ENCODE peak calls at places on chromosomes 6 and 20, in six cellular contexts. S is naive thymus-derived CD4-positive, alpha-beta T cell; U is colonic mucosa; Y is uterus; O is mammary epithelial cell; N is OCI-LY7. Z is an unnamed sample.

GRCh38 chr20:14580426-14581074 is 243.1 kb upstream of the FLRT3 start:
- DNase-seq in S (no peak), U (no peak), Y (no peak), O (no peak), N (no peak), Z (no peak)

GRCh38 chr20:8933391-8933807 is 135.5 kb upstream of the PLCB4 start:
- DNase-seq in S (no peak), U (no peak), Y (peak; percentile 50), O (no peak), N (no peak), Z (no peak)

GRCh38 chr6:118562959-118563358 is 14.9 kb downstream of the PLN start:
- DNase-seq in S (no peak), U (no peak), Y (no peak), O (peak; percentile 27), N (no peak), Z (no peak)

GRCh38 chr20:46899619-46900018 is 5.0 kb downstream of the EYA2 start:
- DNase-seq in S (no peak), U (no peak), Y (no peak), O (no peak), N (peak; percentile 8), Z (no peak)

GRCh38 chr6:37209461-37210205 is 39.7 kb downstream of the PIM1 start:
- DNase-seq in S (peak; percentile 60), U (no peak), Y (no peak), O (no peak), N (no peak), Z (no peak)

GRCh38 chr6:89131599-89131998 is 13.7 kb upstream of the SRSF12 start:
- DNase-seq in S (no peak), U (no peak), Y (no peak), O (peak; percentile 23), N (no peak), Z (no peak)

GRCh38 chr6:26412225-26412624 is 10.2 kb downstream of the BTN3A1 start:
- DNase-seq in S (no peak), U (no peak), Y (no peak), O (no peak), N (no peak), Z (no peak)

GRCh38 chr20:34875657-34876160 is 703 bp upstream of the ACSS2 start:
- DNase-seq in S (no peak), U (no peak), Y (no peak), O (no peak), N (peak; percentile 9), Z (no peak)

GRCh38 chr20:11305406-11305805 is 612.3 kb upstream of the BTBD3 start:
- DNase-seq in S (no peak), U (no peak), Y (no peak), O (peak; percentile 93), N (no peak), Z (no peak)

GRCh38 chr6:45959534-45960195 is 56.0 kb downstream of the CLIC5 start:
- DNase-seq in S (no peak), U (no peak), Y (no peak), O (peak; percentile 76), N (no peak), Z (no peak)

GRCh38 chr6:131792091-131792496 is 15.7 kb upstream of the ENPP1 start:
- DNase-seq in S (no peak), U (no peak), Y (no peak), O (peak; percentile 70), N (no peak), Z (no peak)

GRCh38 chr6:52415917-52416628 is 4.1 kb upstream of the EFHC1 start:
- DNase-seq in S (no peak), U (no peak), Y (no peak), O (no peak), N (no peak), Z (no peak)

GRCh38 chr20:11748436-11748835 is 169.3 kb upstream of the BTBD3 start:
- DNase-seq in S (no peak), U (no peak), Y (no peak), O (no peak), N (no peak), Z (no peak)

GRCh38 chr6:133207754-133208153 is 33.4 kb upstream of the EYA4 start:
- DNase-seq in S (no peak), U (no peak), Y (no peak), O (no peak), N (no peak), Z (no peak)

GRCh38 chr20:47546184-47547033 is 44.7 kb downstream of the NCOA3 start:
- DNase-seq in S (no peak), U (no peak), Y (no peak), O (peak; percentile 51), N (no peak), Z (no peak)

GRCh38 chr6:39786636-39787035 is 5.5 kb upstream of the DAAM2 start:
- DNase-seq in S (no peak), U (no peak), Y (no peak), O (no peak), N (no peak), Z (no peak)

GRCh38 chr6:154572592-154572991 is 62.1 kb upstream of the CNKSR3 start:
- DNase-seq in S (no peak), U (no peak), Y (no peak), O (no peak), N (no peak), Z (peak; percentile 77)

GRCh38 chr20:8829232-8829631 is 239.7 kb upstream of the PLCB4 start:
- DNase-seq in S (no peak), U (no peak), Y (no peak), O (no peak), N (no peak), Z (no peak)

GRCh38 chr6:15417811-15418210 is 171.9 kb downstream of the JARID2 start:
- DNase-seq in S (no peak), U (no peak), Y (no peak), O (peak; percentile 98), N (no peak), Z (no peak)

GRCh38 chr20:40683894-40684268 is 5.2 kb downstream of the MAFB start:
- DNase-seq in S (no peak), U (no peak), Y (no peak), O (no peak), N (no peak), Z (no peak)

GRCh38 chr20:51388756-51389542 is 153.6 kb downstream of the NFATC2 start:
- DNase-seq in S (no peak), U (no peak), Y (no peak), O (peak; percentile 13), N (no peak), Z (no peak)

GRCh38 chr6:73943401-73943800 is 247.4 kb downstream of the CD109 start:
- DNase-seq in S (no peak), U (no peak), Y (no peak), O (no peak), N (no peak), Z (no peak)

GRCh38 chr6:41021832-41022231 is 17.2 kb downstream of the UNC5CL start:
- DNase-seq in S (no peak), U (no peak), Y (no peak), O (peak; percentile 70), N (no peak), Z (no peak)

GRCh38 chr6:110999634-111000270 is 17.9 kb downstream of the RPF2 start:
- DNase-seq in S (peak; percentile 17), U (no peak), Y (no peak), O (peak; percentile 16), N (peak; percentile 31), Z (no peak)

GRCh38 chr20:33339515-33340058 is 56.6 kb downstream of the BPIFB1 start:
- DNase-seq in S (no peak), U (no peak), Y (no peak), O (no peak), N (no peak), Z (no peak)

GRCh38 chr20:34390769-34391447 is 27.8 kb downstream of the ITCH start:
- DNase-seq in S (no peak), U (peak; percentile 51), Y (peak; percentile 60), O (peak; percentile 95), N (no peak), Z (no peak)

GRCh38 chr6:67916389-67916788 is 718.7 kb upstream of the ADGRB3 start:
- DNase-seq in S (no peak), U (no peak), Y (no peak), O (no peak), N (no peak), Z (no peak)

GRCh38 chr20:24617080-24617432 is 147.6 kb downstream of the SYNDIG1 start:
- DNase-seq in S (no peak), U (no peak), Y (no peak), O (no peak), N (no peak), Z (peak; percentile 68)
- H3K4me1 ChIP-seq in S (no peaks in the 10 kb centered on the region), U (no peaks in the 10 kb centered on the region), Y (no peaks in the 10 kb centered on the region), O (no peaks in the 10 kb centered on the region), N (no peaks in the 10 kb centered on the region), Z (no peaks in the 10 kb centered on the region)

DNA sequence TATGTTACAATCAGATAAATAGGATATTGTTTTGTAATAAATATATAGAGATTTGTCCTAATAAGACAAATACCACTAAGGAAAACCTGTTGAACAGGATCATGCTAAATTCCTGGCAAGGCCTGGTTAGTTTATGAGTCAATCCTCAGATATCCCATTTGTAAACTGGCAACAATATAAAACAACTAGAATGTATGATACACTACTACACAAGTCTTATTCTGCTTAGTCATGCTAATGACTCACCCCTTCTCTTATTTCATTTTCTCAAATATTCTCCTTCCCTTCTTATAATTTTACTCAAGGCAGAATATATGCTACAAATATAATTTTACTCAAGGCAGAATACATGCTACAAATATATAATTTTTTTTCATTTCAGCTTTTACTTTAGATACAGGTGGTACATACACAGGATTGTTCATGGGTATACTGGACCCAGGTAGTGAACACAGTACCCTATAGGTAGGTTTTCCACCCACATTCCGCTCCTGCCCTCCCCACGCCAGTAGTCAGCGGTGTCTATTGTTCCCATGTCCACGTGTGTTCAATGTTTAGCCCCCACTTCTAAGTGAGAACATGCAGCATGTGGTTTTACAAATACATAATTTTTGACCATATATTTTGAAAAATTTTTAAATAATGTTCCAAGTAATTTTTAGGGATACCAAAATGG is 6.3 kb downstream of the OSER1 start:
- DNase-seq in S (no peak), U (no peak), Y (no peak), O (peak; percentile 93), N (no peak), Z (no peak)
- H3K36me3 ChIP-seq in S (peaks cover 20% of the 10 kb centered on the region), U (peaks cover 15% of the 10 kb centered on the region), Y (no peaks in the 10 kb centered on the region), O (peaks cover 15% of the 10 kb centered on the region), N (peaks cover 72% of the 10 kb centered on the region), Z (peaks cover 59% of the 10 kb centered on the region)

DNA sequence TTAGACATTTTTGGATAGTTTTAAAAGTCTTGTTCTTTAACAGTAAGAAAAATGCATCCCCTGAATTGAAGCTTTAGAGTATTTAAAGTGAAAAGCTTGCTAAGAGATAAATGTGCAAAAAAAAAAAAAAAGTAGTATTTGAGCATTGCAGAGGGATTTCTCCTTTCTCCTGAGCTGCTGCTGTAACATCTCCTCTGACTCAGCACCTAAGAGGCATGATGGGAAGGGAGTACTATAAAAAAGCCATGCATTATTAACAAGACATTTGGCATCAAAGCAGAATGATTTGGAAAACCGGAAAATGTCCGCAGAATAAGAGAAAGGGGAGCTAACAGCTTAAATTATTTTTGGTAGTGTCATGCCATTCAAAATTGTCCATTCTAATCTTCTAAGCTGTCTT is 27.9 kb downstream of the B4GALT5 start:
- DNase-seq in S (no peak), U (no peak), Y (no peak), O (no peak), N (no peak), Z (no peak)
- H3K4me1 ChIP-seq in S (no peaks in the 10 kb centered on the region), U (peaks cover 11% of the 10 kb centered on the region), Y (peaks cover 6% of the 10 kb centered on the region), O (peaks cover 19% of the 10 kb centered on the region), N (peaks cover 45% of the 10 kb centered on the region), Z (peaks cover 76% of the 10 kb centered on the region)

DNA sequence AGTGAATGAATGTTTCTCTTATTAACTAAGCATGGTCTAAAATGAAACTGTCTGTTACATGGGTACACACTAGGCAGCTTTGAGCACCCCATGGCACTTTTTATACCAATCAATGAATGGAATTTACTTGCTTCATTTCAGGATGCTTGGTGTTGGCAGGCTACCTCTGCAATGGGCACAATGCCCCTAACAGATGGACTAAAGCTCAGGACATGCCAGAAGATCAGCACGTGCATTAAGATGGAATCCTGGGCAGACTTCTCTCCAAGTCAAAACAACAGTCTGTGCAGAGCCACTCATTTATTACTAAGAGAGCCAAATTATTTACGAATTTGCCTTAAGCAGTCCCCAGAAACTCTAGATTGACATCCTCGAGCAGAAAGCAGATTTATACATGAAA is 55.8 kb upstream of the SCML4 start:
- DNase-seq in S (no peak), U (no peak), Y (no peak), O (no peak), N (no peak), Z (no peak)
- H3K36me3 ChIP-seq in S (peaks cover 12% of the 10 kb centered on the region), U (peaks cover 10% of the 10 kb centered on the region), Y (no peaks in the 10 kb centered on the region), O (peaks cover 20% of the 10 kb centered on the region), N (peaks cover 88% of the 10 kb centered on the region), Z (peaks cover 41% of the 10 kb centered on the region)

Z was measured in esophagus muscularis mucosa.